ENCODE peak calls at places on chromosomes 2 and 18, in six cellular contexts. One of them, this sample, is unnamed.

GRCh38 chr2:10005461-10005860 is 37.9 kb upstream of the KLF11 start:
- DNase-seq in M059J: no peak
- DNase-seq in Calu3: no peak
- DNase-seq in progenitor cell of endocrine pancreas: no peak
- DNase-seq in left cardiac atrium: no peak
- DNase-seq in SW480: no peak
- DNase-seq in this sample: no peak

GRCh38 chr2:64260817-64261216 is 116.6 kb upstream of the PELI1 start:
- DNase-seq in left cardiac atrium: peak
- DNase-seq in progenitor cell of endocrine pancreas: no peak
- DNase-seq in SW480: no peak
- DNase-seq in Calu3: no peak
- DNase-seq in M059J: no peak
- DNase-seq in this sample: no peak

GRCh38 chr2:30470426-30470825 is 23.4 kb downstream of the LCLAT1 start:
- DNase-seq in Calu3: no peak
- DNase-seq in M059J: no peak
- DNase-seq in left cardiac atrium: no peak
- DNase-seq in progenitor cell of endocrine pancreas: no peak
- DNase-seq in SW480: no peak
- DNase-seq in this sample: no peak

GRCh38 chr2:223747392-223748042 is 89.9 kb downstream of the AP1S3 start:
- DNase-seq in Calu3: no peak
- DNase-seq in SW480: no peak
- DNase-seq in progenitor cell of endocrine pancreas: no peak
- DNase-seq in M059J: no peak
- DNase-seq in left cardiac atrium: no peak
- DNase-seq in this sample: no peak

GRCh38 chr2:103174711-103175110 is 412.9 kb downstream of the TMEM182 start:
- DNase-seq in SW480: no peak
- DNase-seq in progenitor cell of endocrine pancreas: no peak
- DNase-seq in Calu3: no peak
- DNase-seq in left cardiac atrium: no peak
- DNase-seq in M059J: peak
- DNase-seq in this sample: no peak

GRCh38 chr2:242053921-242054320 is 184.4 kb downstream of the RTP5 start:
- DNase-seq in Calu3: no peak
- DNase-seq in left cardiac atrium: no peak
- DNase-seq in progenitor cell of endocrine pancreas: no peak
- DNase-seq in SW480: no peak
- DNase-seq in M059J: no peak
- DNase-seq in this sample: no peak

GRCh38 chr2:379778-380177 is 91.9 kb upstream of the ALKAL2 start:
- DNase-seq in SW480: no peak
- DNase-seq in Calu3: no peak
- DNase-seq in left cardiac atrium: no peak
- DNase-seq in M059J: no peak
- DNase-seq in progenitor cell of endocrine pancreas: no peak
- DNase-seq in this sample: no peak

GRCh38 chr2:36965751-36966369 is 476 bp downstream of the STRN start:
- DNase-seq in left cardiac atrium: no peak
- DNase-seq in SW480: peak
- DNase-seq in progenitor cell of endocrine pancreas: peak
- DNase-seq in Calu3: peak
- DNase-seq in M059J: peak
- DNase-seq in this sample: peak

GRCh38 chr2:73172963-73173362 is 29.4 kb upstream of the NOTO start:
- DNase-seq in SW480: peak
- DNase-seq in progenitor cell of endocrine pancreas: no peak
- DNase-seq in Calu3: no peak
- DNase-seq in left cardiac atrium: no peak
- DNase-seq in M059J: no peak
- DNase-seq in this sample: no peak

GRCh38 chr2:211181626-211182025 is 625.2 kb downstream of the CPS1 start:
- DNase-seq in SW480: peak
- DNase-seq in Calu3: no peak
- DNase-seq in progenitor cell of endocrine pancreas: no peak
- DNase-seq in left cardiac atrium: no peak
- DNase-seq in M059J: peak
- DNase-seq in this sample: no peak

GRCh38 chr2:113117594-113118262 is 9.7 kb upstream of the IL1RN start:
- DNase-seq in progenitor cell of endocrine pancreas: no peak
- DNase-seq in Calu3: peak
- DNase-seq in M059J: peak
- DNase-seq in SW480: no peak
- DNase-seq in left cardiac atrium: peak
- DNase-seq in this sample: peak

GRCh38 chr2:197453914-197454398 is 604 bp downstream of the COQ10B start:
- DNase-seq in Calu3: no peak
- DNase-seq in progenitor cell of endocrine pancreas: peak
- DNase-seq in left cardiac atrium: no peak
- DNase-seq in SW480: no peak
- DNase-seq in M059J: no peak
- DNase-seq in this sample: no peak

GRCh38 chr18:21112140-21112473 is 494 bp upstream of the ROCK1 start:
- DNase-seq in progenitor cell of endocrine pancreas: no peak
- DNase-seq in Calu3: no peak
- DNase-seq in SW480: no peak
- DNase-seq in M059J: no peak
- DNase-seq in left cardiac atrium: no peak
- DNase-seq in this sample: no peak

GRCh38 chr2:202377308-202377736 is 1.2 kb downstream of the BMPR2 start:
- DNase-seq in left cardiac atrium: peak
- DNase-seq in progenitor cell of endocrine pancreas: peak
- DNase-seq in SW480: peak
- DNase-seq in Calu3: peak
- DNase-seq in M059J: peak
- DNase-seq in this sample: peak

GRCh38 chr2:237636578-237636977 is 9.2 kb downstream of the LRRFIP1 start:
- DNase-seq in Calu3: no peak
- DNase-seq in progenitor cell of endocrine pancreas: no peak
- DNase-seq in left cardiac atrium: no peak
- DNase-seq in SW480: no peak
- DNase-seq in M059J: no peak
- DNase-seq in this sample: no peak

GRCh38 chr2:135169900-135170753 is 118.0 kb downstream of the RAB3GAP1 start:
- DNase-seq in progenitor cell of endocrine pancreas: no peak
- DNase-seq in Calu3: no peak
- DNase-seq in SW480: no peak
- DNase-seq in left cardiac atrium: no peak
- DNase-seq in M059J: no peak
- DNase-seq in this sample: no peak

GRCh38 chr2:126657636-126658315 is 1.8 kb downstream of the GYPC start:
- DNase-seq in M059J: peak
- DNase-seq in Calu3: peak
- DNase-seq in progenitor cell of endocrine pancreas: peak
- DNase-seq in left cardiac atrium: peak
- DNase-seq in SW480: no peak
- DNase-seq in this sample: peak

GRCh38 chr2:143434445-143434844 is 305.2 kb downstream of the ARHGAP15 start:
- DNase-seq in M059J: no peak
- DNase-seq in SW480: no peak
- DNase-seq in Calu3: no peak
- DNase-seq in left cardiac atrium: no peak
- DNase-seq in progenitor cell of endocrine pancreas: no peak
- DNase-seq in this sample: no peak

GRCh38 chr18:10194592-10194991 is 259.8 kb upstream of the APCDD1 start:
- DNase-seq in progenitor cell of endocrine pancreas: no peak
- DNase-seq in M059J: no peak
- DNase-seq in Calu3: no peak
- DNase-seq in left cardiac atrium: no peak
- DNase-seq in SW480: peak
- DNase-seq in this sample: no peak

GRCh38 chr18:44895176-44895798 is 214.6 kb downstream of the SETBP1 start:
- DNase-seq in progenitor cell of endocrine pancreas: no peak
- DNase-seq in Calu3: peak
- DNase-seq in left cardiac atrium: peak
- DNase-seq in M059J: peak
- DNase-seq in SW480: peak
- DNase-seq in this sample: peak

GRCh38 chr18:63292844-63293683 is 26.5 kb downstream of the BCL2 start:
- DNase-seq in SW480: no peak
- DNase-seq in left cardiac atrium: peak
- DNase-seq in Calu3: no peak
- DNase-seq in M059J: no peak
- DNase-seq in progenitor cell of endocrine pancreas: no peak
- DNase-seq in this sample: peak

GRCh38 chr2:156399950-156400703 is 36.1 kb upstream of the GPD2 start:
- DNase-seq in M059J: peak
- DNase-seq in Calu3: peak
- DNase-seq in progenitor cell of endocrine pancreas: peak
- DNase-seq in left cardiac atrium: peak
- DNase-seq in SW480: peak
- DNase-seq in this sample: peak

GRCh38 chr2:14552818-14553217 is 79.7 kb upstream of the LRATD1 start:
- DNase-seq in SW480: no peak
- DNase-seq in Calu3: no peak
- DNase-seq in left cardiac atrium: no peak
- DNase-seq in progenitor cell of endocrine pancreas: no peak
- DNase-seq in M059J: no peak
- DNase-seq in this sample: no peak

GRCh38 chr2:36352024-36352398 is 3.6 kb upstream of the CRIM1 start:
- DNase-seq in M059J: peak
- DNase-seq in Calu3: peak
- DNase-seq in left cardiac atrium: no peak
- DNase-seq in SW480: peak
- DNase-seq in progenitor cell of endocrine pancreas: no peak
- DNase-seq in this sample: no peak

GRCh38 chr2:175418224-175418843 is 236.8 kb upstream of the ATP5MC3 start:
- DNase-seq in M059J: no peak
- DNase-seq in Calu3: no peak
- DNase-seq in progenitor cell of endocrine pancreas: no peak
- DNase-seq in left cardiac atrium: no peak
- DNase-seq in SW480: no peak
- DNase-seq in this sample: no peak

GRCh38 chr2:49619804-49620203 is 465.5 kb upstream of the FSHR start:
- DNase-seq in M059J: no peak
- DNase-seq in Calu3: peak
- DNase-seq in SW480: peak
- DNase-seq in left cardiac atrium: no peak
- DNase-seq in progenitor cell of endocrine pancreas: no peak
- DNase-seq in this sample: no peak